ENCODE peak calls at places on chromosomes 6 and 20, in eight cellular contexts. I, W, U, L, Q, Z, K and E are unnamed samples. For H3K4me1, the result is how much of the 10 kb centered on the place peaks cover.

GRCh38 chr6:131390322-131390721 is 182.7 kb upstream of the ARG1 start:
- DNase-seq in I (no peak), W (no peak), U (no peak), L (no peak), Q (no peak), Z (no peak), K (no peak), E (no peak)

GRCh38 chr20:48706116-48706656 is 121.6 kb downstream of the PREX1 start:
- DNase-seq in I (no peak), W (no peak), U (no peak), L (no peak), Q (no peak), Z (no peak), K (no peak), E (no peak)

GRCh38 chr20:45782890-45783289 is 8.8 kb downstream of the WFDC3 start:
- DNase-seq in I (no peak), W (no peak), U (no peak), L (no peak), Q (no peak), Z (no peak), K (no peak), E (no peak)

GRCh38 chr6:105259912-105260889 is 80.4 kb upstream of the POPDC3 start:
- DNase-seq in I (no peak), W (no peak), U (no peak), L (no peak), Q (no peak), Z (no peak), K (no peak), E (no peak)

GRCh38 chr6:44859901-44860410 is 468.2 kb upstream of the RUNX2 start:
- DNase-seq in I (no peak), W (no peak), U (no peak), L (no peak), Q (no peak), Z (no peak), K (no peak), E (no peak)

GRCh38 chr20:58239216-58239615 is 10.8 kb upstream of the ANKRD60 start:
- DNase-seq in I (no peak), W (no peak), U (no peak), L (no peak), Q (no peak), Z (no peak), K (peak), E (no peak)

GRCh38 chr6:68031054-68031453 is 604.0 kb upstream of the ADGRB3 start:
- DNase-seq in I (no peak), W (no peak), U (no peak), L (no peak), Q (no peak), Z (no peak), K (no peak), E (no peak)

GRCh38 chr6:87396595-87397392 is 11.0 kb upstream of the CFAP206 start:
- DNase-seq in I (no peak), W (no peak), U (no peak), L (no peak), Q (peak), Z (no peak), K (no peak), E (no peak)

GRCh38 chr6:31083742-31084354 is 28.5 kb downstream of the C6orf15 start:
- DNase-seq in I (peak), W (peak), U (peak), L (no peak), Q (peak), Z (no peak), K (peak), E (no peak)

GRCh38 chr6:8969747-8970146 is 534.4 kb upstream of the SLC35B3 start:
- DNase-seq in I (no peak), W (no peak), U (no peak), L (no peak), Q (no peak), Z (no peak), K (no peak), E (no peak)

GRCh38 chr20:50670126-50670862 is 21.0 kb downstream of the RIPOR3 start:
- DNase-seq in I (no peak), W (no peak), U (no peak), L (no peak), Q (no peak), Z (no peak), K (peak), E (no peak)

GRCh38 chr20:22312744-22313346 is 271.5 kb downstream of the FOXA2 start:
- DNase-seq in I (peak), W (no peak), U (no peak), L (no peak), Q (peak), Z (peak), K (peak), E (no peak)

GRCh38 chr6:5167501-5167900 is 82.4 kb downstream of the PPP1R3G start:
- DNase-seq in I (no peak), W (no peak), U (no peak), L (no peak), Q (no peak), Z (no peak), K (peak), E (no peak)

GRCh38 chr20:42844751-42845150 is 345.0 kb downstream of the PTPRT start:
- DNase-seq in I (no peak), W (no peak), U (no peak), L (no peak), Q (no peak), Z (no peak), K (no peak), E (no peak)

GRCh38 chr20:20582733-20583132 is 129.7 kb downstream of the RALGAPA2 start:
- DNase-seq in I (no peak), W (no peak), U (no peak), L (no peak), Q (no peak), Z (no peak), K (no peak), E (no peak)

GRCh38 chr20:20578838-20579237 is 133.6 kb downstream of the RALGAPA2 start:
- DNase-seq in I (no peak), W (no peak), U (no peak), L (no peak), Q (no peak), Z (no peak), K (no peak), E (no peak)

DNA sequence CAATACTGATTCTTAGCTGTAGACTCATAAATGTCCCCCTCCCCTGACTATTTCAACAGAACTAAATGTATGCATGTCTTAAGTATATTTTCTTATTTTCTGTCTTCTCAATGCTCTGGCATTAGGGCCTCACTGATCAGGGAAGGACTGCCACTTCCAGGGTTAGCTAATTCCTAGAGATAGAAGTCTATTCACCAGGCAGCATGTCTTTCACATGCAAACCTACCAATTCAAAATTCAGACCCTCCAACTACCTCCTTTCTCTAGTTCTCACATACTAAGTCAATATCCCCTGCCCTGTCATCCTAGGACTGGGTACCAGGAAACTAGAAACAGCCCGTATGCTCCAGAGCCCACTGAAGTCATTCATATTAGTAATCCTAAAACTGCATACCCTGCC is 132.3 kb downstream of the RALGAPA2 start:
- DNase-seq in I (no peak), W (no peak), U (no peak), L (no peak), Q (no peak), Z (no peak), K (no peak), E (no peak)
- H3K4me1 ChIP-seq in I (under half), W (under half), U (under half), L (under half), Q (under half), Z (under half), K (under half), E (under half)

DNA sequence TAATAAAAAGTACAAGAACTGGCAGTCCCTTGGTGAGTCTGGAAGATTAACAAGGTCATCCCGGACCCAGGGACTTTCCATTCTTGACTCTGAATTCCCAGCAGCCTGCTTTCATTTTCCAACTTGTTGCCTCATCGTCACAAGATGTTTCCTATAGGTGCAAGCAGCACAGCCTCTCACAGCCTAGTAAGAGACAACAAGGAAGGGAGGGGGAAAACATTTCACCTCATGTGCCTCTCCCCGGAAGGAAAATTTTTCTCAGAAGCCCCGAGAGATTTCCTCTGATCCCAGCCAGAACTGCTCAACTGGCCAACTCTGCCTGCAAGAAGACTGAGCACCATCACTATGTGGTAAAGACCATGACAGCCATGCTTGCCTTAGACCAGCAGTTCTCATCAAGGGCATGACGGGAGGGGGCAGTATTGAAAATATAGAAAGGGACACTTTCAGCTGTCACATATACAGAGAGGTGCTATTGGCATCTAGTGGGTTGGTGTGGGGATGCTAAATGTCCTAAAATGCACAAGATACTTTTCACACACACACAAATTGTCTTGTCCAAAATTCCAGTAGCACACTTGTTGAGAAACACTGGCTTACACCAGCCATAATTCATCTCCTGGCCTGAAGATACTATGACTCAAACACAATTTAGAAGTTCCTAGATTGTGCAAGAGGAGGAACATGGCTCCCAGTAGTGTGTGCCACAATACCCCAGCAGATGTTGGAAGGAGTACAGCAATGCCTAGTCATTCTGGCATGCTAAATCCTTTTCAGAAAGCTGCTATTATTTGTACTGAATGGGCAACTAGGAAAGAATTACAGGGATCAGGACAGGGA is 10.8 kb upstream of the WTAP start:
- DNase-seq in I (no peak), W (no peak), U (no peak), L (no peak), Q (no peak), Z (peak), K (peak), E (no peak)
- H3K27ac ChIP-seq in I (no peak), W (peak), U (peak), L (peak), Q (no peak), Z (peak), K (peak), E (no peak)

GRCh38 chr6:17878734-17879133 is 108.7 kb downstream of the KIF13A start:
- DNase-seq in I (no peak), W (no peak), U (no peak), L (no peak), Q (no peak), Z (no peak), K (no peak), E (no peak)

GRCh38 chr6:17879224-17879623 is 108.2 kb downstream of the KIF13A start:
- DNase-seq in I (no peak), W (no peak), U (no peak), L (no peak), Q (no peak), Z (no peak), K (peak), E (no peak)

GRCh38 chr6:17883665-17884500 is 103.6 kb downstream of the KIF13A start:
- DNase-seq in I (no peak), W (no peak), U (no peak), L (no peak), Q (no peak), Z (no peak), K (no peak), E (no peak)

GRCh38 chr6:17884501-17885039 is 102.9 kb downstream of the KIF13A start:
- DNase-seq in I (no peak), W (no peak), U (no peak), L (no peak), Q (no peak), Z (no peak), K (peak), E (no peak)

GRCh38 chr6:17881085-17881883 is 106.2 kb downstream of the KIF13A start:
- DNase-seq in I (no peak), W (peak), U (peak), L (peak), Q (no peak), Z (no peak), K (no peak), E (no peak)
- H3K4me3 ChIP-seq in I (no peak), W (no peak), U (no peak), L (no peak), Q (no peak), Z (no peak), K (no peak), E (no peak)

GRCh38 chr6:49564552-49564951 is 14.1 kb downstream of the C6orf141 start:
- DNase-seq in I (no peak), W (no peak), U (no peak), L (no peak), Q (no peak), Z (no peak), K (no peak), E (no peak)
- H3K4me1 ChIP-seq in I (under half), W (under half), U (under half), L (under half), Q (under half), Z (under half), K (under half), E (under half)

GRCh38 chr20:34179636-34180360 is 61.4 kb upstream of the ASIP start:
- DNase-seq in I (peak), W (no peak), U (no peak), L (no peak), Q (no peak), Z (no peak), K (peak), E (no peak)
- H3K27ac ChIP-seq in I (no peak), W (no peak), U (no peak), L (no peak), Q (no peak), Z (no peak), K (no peak), E (no peak)

GRCh38 chr20:13783528-13783927 is 1.2 kb downstream of the ESF1 start:
- DNase-seq in I (no peak), W (no peak), U (no peak), L (no peak), Q (no peak), Z (no peak), K (no peak), E (no peak)
- H3K4me3 ChIP-seq in I (peak), W (no peak), U (peak), L (peak), Q (peak), Z (peak), K (no peak), E (no peak)

GRCh38 chr6:10385512-10386132 is 29.3 kb downstream of the TFAP2A start:
- DNase-seq in I (no peak), W (no peak), U (no peak), L (no peak), Q (no peak), Z (no peak), K (no peak), E (no peak)

GRCh38 chr6:10384064-10384317 is 30.9 kb downstream of the TFAP2A start:
- DNase-seq in I (no peak), W (no peak), U (no peak), L (no peak), Q (no peak), Z (no peak), K (no peak), E (no peak)

GRCh38 chr6:10386260-10386659 is 28.6 kb downstream of the TFAP2A start:
- DNase-seq in I (no peak), W (no peak), U (no peak), L (no peak), Q (no peak), Z (no peak), K (no peak), E (no peak)

GRCh38 chr6:10384333-10384718 is 30.5 kb downstream of the TFAP2A start:
- DNase-seq in I (no peak), W (no peak), U (no peak), L (no peak), Q (no peak), Z (no peak), K (no peak), E (no peak)

GRCh38 chr6:10384719-10385511 is 30.0 kb downstream of the TFAP2A start:
- DNase-seq in I (no peak), W (no peak), U (no peak), L (no peak), Q (no peak), Z (no peak), K (no peak), E (no peak)
- H3K4me1 ChIP-seq in I (under half), W (under half), U (under half), L (under half), Q (under half), Z (under half), K (under half), E (under half)

DNA sequence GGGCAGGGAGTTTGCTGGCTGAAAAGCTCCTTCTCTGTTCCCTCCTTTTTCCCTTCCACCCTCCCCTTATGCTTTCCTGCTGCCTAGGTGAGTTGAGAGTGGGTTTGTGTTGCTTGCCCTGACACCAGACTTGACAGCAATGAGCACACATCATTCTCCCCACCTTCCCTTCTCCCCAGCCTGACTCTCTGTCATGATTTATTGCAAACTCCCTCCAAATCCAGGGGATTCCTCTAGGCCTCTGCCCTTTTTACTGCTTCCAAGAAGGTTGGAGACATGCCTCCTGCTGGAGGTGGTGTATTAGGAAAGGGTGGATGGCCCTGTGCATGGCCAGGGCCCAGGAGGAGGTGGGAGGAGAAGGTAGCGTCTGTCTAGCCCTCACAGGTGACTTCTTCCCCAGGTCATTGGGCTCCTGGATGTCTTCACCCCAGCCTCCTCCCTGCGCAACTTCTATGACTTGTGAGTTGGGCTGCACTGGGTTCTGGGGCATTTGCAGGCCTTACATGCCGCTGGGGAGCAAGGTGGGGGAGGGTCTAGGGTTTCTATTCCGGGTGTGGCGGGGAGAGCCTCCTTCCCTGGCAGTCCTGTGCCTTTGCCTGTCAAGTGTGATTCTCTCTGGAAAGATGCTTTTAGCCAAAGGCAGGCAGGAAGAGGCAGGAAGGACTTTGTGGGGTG is 2.0 kb downstream of the MAPK13 start:
- DNase-seq in I (no peak), W (no peak), U (no peak), L (no peak), Q (no peak), Z (no peak), K (no peak), E (no peak)
- H3K27ac ChIP-seq in I (no peak), W (no peak), U (no peak), L (no peak), Q (no peak), Z (no peak), K (no peak), E (peak)

GRCh38 chr6:117615981-117616961 is 14.0 kb upstream of the GOPC start:
- DNase-seq in I (no peak), W (no peak), U (no peak), L (no peak), Q (no peak), Z (no peak), K (peak), E (peak)
- H3K4me3 ChIP-seq in I (no peak), W (no peak), U (no peak), L (no peak), Q (no peak), Z (no peak), K (no peak), E (no peak)

GRCh38 chr20:23361651-23362391 is at the start of gene GZF1:
- DNase-seq in I (peak), W (peak), U (peak), L (peak), Q (peak), Z (peak), K (peak), E (peak)
- H3K4me1 ChIP-seq in I (under half), W (under half), U (half or more), L (half or more), Q (half or more), Z (under half), K (under half), E (under half)